ENCODE peak calls at places on chromosome 6, in four cellular contexts. Y, S, K and F are unnamed samples.

GRCh38 chr6:5461365-5461764 is 200.1 kb downstream of the FARS2 start:
- DNase-seq in K (no peak), Y (no peak), S (no peak), F (no peak)

GRCh38 chr6:156904176-156904967 is 127.2 kb downstream of the ARID1B start:
- DNase-seq in S (no peak), Y (no peak), K (no peak), F (no peak)

GRCh38 chr6:5287205-5287965 is 26.1 kb downstream of the FARS2 start:
- DNase-seq in K (no peak), Y (no peak), S (peak; percentile 70), F (no peak)

GRCh38 chr6:1770435-1770843 is 160.7 kb downstream of the FOXC1 start:
- DNase-seq in S (no peak), Y (no peak), K (no peak), F (no peak)

GRCh38 chr6:121435444-121436069 is at the start of gene GJA1:
- DNase-seq in S (peak; percentile 72), K (peak; percentile 7), Y (peak; percentile 37), F (no peak)

GRCh38 chr6:30981942-30982772 is 1.4 kb upstream of the MUC21 start:
- DNase-seq in S (peak; percentile 44), K (no peak), Y (peak; percentile 45), F (no peak)

GRCh38 chr6:109202409-109203264 is 107.3 kb downstream of the CEP57L1 start:
- DNase-seq in S (no peak), Y (no peak), K (no peak), F (no peak)

GRCh38 chr6:168536196-168536595 is 95.2 kb downstream of the SMOC2 start:
- DNase-seq in S (no peak), K (no peak), Y (no peak), F (no peak)

GRCh38 chr6:18586133-18586532 is 199.0 kb downstream of the RNF144B start:
- DNase-seq in Y (no peak), S (no peak), K (no peak), F (no peak)

GRCh38 chr6:99614430-99615161 is 8.0 kb downstream of the PRDM13 start:
- DNase-seq in K (no peak), Y (peak; percentile 58), S (no peak), F (no peak)

GRCh38 chr6:6665505-6665904 is 77.0 kb downstream of the LY86 start:
- DNase-seq in S (no peak), K (no peak), Y (no peak), F (no peak)

GRCh38 chr6:30334077-30334476 is 7.3 kb downstream of the TRIM39 start:
- DNase-seq in Y (no peak), S (no peak), K (no peak), F (no peak)

GRCh38 chr6:29744621-29745020 is 21.4 kb downstream of the HLA-F start:
- DNase-seq in Y (no peak), K (no peak), S (no peak), F (no peak)

GRCh38 chr6:147870745-147871144 is 362.3 kb downstream of the SAMD5 start:
- DNase-seq in K (no peak), S (no peak), Y (no peak), F (no peak)

GRCh38 chr6:109794201-109794926 is 103.3 kb downstream of the FIG4 start:
- DNase-seq in K (no peak), Y (no peak), S (no peak), F (no peak)

GRCh38 chr6:36595168-36595818 is 1.1 kb downstream of the SRSF3 start:
- DNase-seq in K (no peak), S (no peak), Y (no peak), F (no peak)

GRCh38 chr6:24643925-24644324 is 2.1 kb downstream of the KIAA0319 start:
- DNase-seq in K (no peak), Y (no peak), S (no peak), F (no peak)

GRCh38 chr6:167141667-167142432 is 15.9 kb downstream of the GPR31 start:
- DNase-seq in Y (peak; percentile 71), K (no peak), S (peak; percentile 15), F (peak; percentile 95)

GRCh38 chr6:145875496-145876244 is 61.1 kb upstream of the FBXO30 start:
- DNase-seq in K (no peak), Y (no peak), S (no peak), F (no peak)

GRCh38 chr6:128438311-128438916 is 82.0 kb downstream of the PTPRK start:
- DNase-seq in K (no peak), Y (no peak), S (no peak), F (no peak)

GRCh38 chr6:159529820-159530405 is 163.1 kb downstream of the SOD2 start:
- DNase-seq in Y (no peak), K (no peak), S (no peak), F (no peak)

GRCh38 chr6:17311595-17312311 is 30.6 kb downstream of the RBM24 start:
- DNase-seq in Y (peak; percentile 16), K (peak; percentile 28), S (peak; percentile 40), F (no peak)

GRCh38 chr6:9766240-9766915 is 648.5 kb downstream of the TFAP2A start:
- DNase-seq in S (no peak), K (no peak), Y (no peak), F (no peak)

GRCh38 chr6:52820198-52820597 is 16.6 kb upstream of the GSTA1 start:
- DNase-seq in Y (no peak), S (peak; percentile 55), K (no peak), F (no peak)

GRCh38 chr6:107540465-107540857 is 50.5 kb downstream of the SOBP start:
- DNase-seq in K (no peak), Y (no peak), S (no peak), F (no peak)

GRCh38 chr6:132020138-132020551 is 69.0 kb upstream of the CCN2 start:
- DNase-seq in Y (no peak), S (no peak), K (no peak), F (no peak)

GRCh38 chr6:42049116-42049809 is 1.1 kb upstream of the TAF8 start:
- DNase-seq in Y (no peak), S (no peak), K (no peak), F (no peak)